ENCODE peak calls at places on chromosome 4, in four cellular contexts. U is EL, B is colonic mucosa, M is esophagus squamous epithelium. L is an unnamed sample.

GRCh38 chr4:57136281-57136680 is 26.1 kb upstream of the IGFBP7 start:
- DNase-seq in U (peak), B (no peak), M (no peak), L (no peak)

GRCh38 chr4:31370866-31371465 is 650.8 kb downstream of the PCDH7 start:
- DNase-seq in U (peak), B (no peak), M (no peak), L (no peak)

GRCh38 chr4:165151734-165152133 is 39.1 kb upstream of the TMEM192 start:
- DNase-seq in U (no peak), B (no peak), M (no peak), L (no peak)

GRCh38 chr4:33060873-33061542 is 2340.8 kb downstream of the PCDH7 start:
- DNase-seq in U (peak), B (peak), M (no peak), L (peak)

GRCh38 chr4:82515705-82516104 is 46.1 kb downstream of the TMEM150C start:
- DNase-seq in U (peak), B (no peak), M (no peak), L (no peak)

GRCh38 chr4:182875471-182875870 is 41.7 kb downstream of the DCTD start:
- DNase-seq in U (no peak), B (no peak), M (no peak), L (no peak)

GRCh38 chr4:135243960-135244561 is 1042.5 kb upstream of the PABPC4L start:
- DNase-seq in U (peak), B (no peak), M (no peak), L (no peak)

GRCh38 chr4:8278009-8278395 is 8.4 kb downstream of the HTRA3 start:
- DNase-seq in U (no peak), B (no peak), M (no peak), L (no peak)

GRCh38 chr4:1783970-1784369 is 9.1 kb upstream of the FGFR3 start:
- DNase-seq in U (no peak), B (no peak), M (no peak), L (no peak)

GRCh38 chr4:29046166-29046565 is 1674.0 kb upstream of the PCDH7 start:
- DNase-seq in U (peak), B (no peak), M (no peak), L (no peak)

GRCh38 chr4:183200453-183200852 is 101.4 kb downstream of the WWC2 start:
- DNase-seq in U (peak), B (peak), M (no peak), L (peak)

GRCh38 chr4:98845960-98846359 is 83.0 kb downstream of the EIF4E start:
- DNase-seq in U (no peak), B (no peak), M (no peak), L (no peak)